ENCODE peak calls at places on chromosomes 7 and 10, in nine cellular contexts. T, O, Y, S, R, J, K, P and E are unnamed samples.

GRCh38 chr7:48634116-48634632 is 290.2 kb upstream of the CDC14C start:
- DNase-seq in R (no peak), O (no peak), S (no peak), J (no peak), K (no peak), Y (no peak), T (no peak), P (no peak), E (no peak)

GRCh38 chr10:121668336-121669009 is 70.2 kb upstream of the FGFR2 start:
- DNase-seq in P (peak), Y (peak), K (peak), T (peak), S (no peak), R (no peak), J (no peak), O (peak), E (peak)

GRCh38 chr7:42972703-42973500 is 40.7 kb downstream of the MRPL32 start:
- DNase-seq in O (peak), Y (peak), J (no peak), R (peak), K (peak), T (peak), P (peak), S (peak), E (no peak)

GRCh38 chr7:148807451-148807850 is 76.6 kb downstream of the EZH2 start:
- DNase-seq in K (no peak), R (no peak), T (no peak), P (no peak), Y (no peak), O (no peak), J (no peak), S (no peak), E (no peak)

GRCh38 chr10:69470463-69471163 is 19.3 kb downstream of the TSPAN15 start:
- DNase-seq in J (no peak), S (no peak), K (no peak), T (no peak), Y (no peak), P (no peak), O (no peak), R (no peak), E (no peak)

GRCh38 chr7:153193144-153193595 is 433.6 kb downstream of the ACTR3B start:
- DNase-seq in R (peak), T (peak), S (no peak), O (no peak), K (no peak), J (peak), P (no peak), Y (no peak), E (peak)

GRCh38 chr10:57706576-57707299 is 561.0 kb downstream of the IPMK start:
- DNase-seq in R (no peak), Y (no peak), J (no peak), P (no peak), O (no peak), K (no peak), S (no peak), T (no peak), E (no peak)

GRCh38 chr10:71204746-71205145 is 7.6 kb upstream of the UNC5B start:
- DNase-seq in S (no peak), P (no peak), K (no peak), Y (no peak), R (no peak), T (no peak), O (no peak), J (no peak), E (no peak)

GRCh38 chr7:27125986-27126394 is 4.6 kb downstream of the HOXA4 start:
- DNase-seq in O (no peak), S (peak), T (no peak), R (no peak), J (no peak), Y (no peak), P (no peak), K (no peak), E (no peak)

GRCh38 chr7:28729685-28730084 is 228.4 kb downstream of the TRIL start:
- DNase-seq in R (no peak), S (peak), O (no peak), K (peak), T (no peak), J (no peak), Y (peak), P (no peak), E (no peak)

GRCh38 chr7:55304363-55304762 is 60.8 kb upstream of the LANCL2 start:
- DNase-seq in P (no peak), R (peak), S (no peak), T (no peak), Y (no peak), O (no peak), J (no peak), K (no peak), E (no peak)

GRCh38 chr7:80440908-80441307 is 71.0 kb downstream of the GNAT3 start:
- DNase-seq in Y (peak), P (no peak), T (no peak), S (peak), R (peak), K (peak), O (no peak), J (no peak), E (no peak)

GRCh38 chr10:29687411-29688160 is 52.8 kb upstream of the SVIL start:
- DNase-seq in Y (peak), S (peak), K (peak), O (no peak), P (no peak), J (no peak), R (no peak), T (peak), E (no peak)

GRCh38 chr10:30058111-30058510 is 1.3 kb downstream of the JCAD start:
- DNase-seq in K (no peak), J (no peak), P (peak), O (no peak), T (no peak), Y (no peak), S (no peak), R (peak), E (no peak)

GRCh38 chr7:141366098-141366621 is 185.1 kb upstream of the AGK start:
- DNase-seq in T (no peak), Y (peak), R (no peak), S (no peak), O (peak), P (no peak), K (no peak), J (no peak), E (no peak)

GRCh38 chr7:116579835-116580234 is 55.0 kb downstream of the CAV1 start:
- DNase-seq in S (no peak), O (no peak), Y (no peak), R (no peak), P (no peak), T (no peak), J (no peak), K (no peak), E (no peak)

GRCh38 chr10:132556994-132557441 is 19.4 kb downstream of the INPP5A start:
- DNase-seq in Y (no peak), S (no peak), R (no peak), P (no peak), K (no peak), J (no peak), T (no peak), O (no peak), E (peak)

GRCh38 chr7:4556868-4557620 is 125.1 kb upstream of the FOXK1 start:
- DNase-seq in J (no peak), S (peak), K (no peak), O (no peak), R (no peak), Y (no peak), T (no peak), P (no peak), E (no peak)

GRCh38 chr7:144710791-144711190 is 125.1 kb downstream of the TPK1 start:
- DNase-seq in Y (no peak), S (no peak), T (no peak), J (no peak), P (no peak), R (no peak), K (no peak), O (no peak), E (no peak)

GRCh38 chr10:47311193-47311899 is 10.9 kb upstream of the GDF2 start:
- DNase-seq in O (no peak), R (peak), T (no peak), S (no peak), J (no peak), K (no peak), P (no peak), Y (no peak), E (no peak)

GRCh38 chr7:47807756-47808155 is 140.5 kb downstream of the PKD1L1 start:
- DNase-seq in T (peak), S (no peak), P (no peak), Y (no peak), K (no peak), R (no peak), O (no peak), J (no peak), E (no peak)

GRCh38 chr7:100873599-100874299 is 1.2 kb upstream of the SRRT start:
- DNase-seq in O (no peak), T (no peak), S (no peak), K (no peak), Y (no peak), R (no peak), P (no peak), J (no peak), E (no peak)

GRCh38 chr10:58898854-58899573 is 277.4 kb upstream of the PHYHIPL start:
- DNase-seq in T (no peak), P (no peak), S (no peak), Y (no peak), J (no peak), R (peak), O (no peak), K (no peak), E (no peak)

GRCh38 chr7:27677912-27678612 is 15.4 kb upstream of the HIBADH start:
- DNase-seq in S (peak), O (no peak), P (no peak), R (peak), K (peak), Y (peak), T (peak), J (no peak), E (no peak)

GRCh38 chr7:20906791-20907190 is 120.1 kb upstream of the SP8 start:
- DNase-seq in R (no peak), S (no peak), T (no peak), J (no peak), K (no peak), O (no peak), Y (no peak), P (no peak), E (no peak)

GRCh38 chr7:140079121-140079536 is 16.4 kb upstream of the PARP12 start:
- DNase-seq in S (peak), Y (peak), P (no peak), O (no peak), R (peak), K (peak), J (no peak), T (no peak), E (peak)

GRCh38 chr10:125444790-125445189 is 238.2 kb downstream of the TEX36 start:
- DNase-seq in P (no peak), R (no peak), J (no peak), K (no peak), Y (no peak), S (no peak), O (no peak), T (no peak), E (no peak)
- TF ChIP-seq CTCF in P (no peak), R (no peak), J (no peak), K (no peak), Y (no peak), S (no peak), O (no peak), T (no peak), E (no peak)

DNA sequence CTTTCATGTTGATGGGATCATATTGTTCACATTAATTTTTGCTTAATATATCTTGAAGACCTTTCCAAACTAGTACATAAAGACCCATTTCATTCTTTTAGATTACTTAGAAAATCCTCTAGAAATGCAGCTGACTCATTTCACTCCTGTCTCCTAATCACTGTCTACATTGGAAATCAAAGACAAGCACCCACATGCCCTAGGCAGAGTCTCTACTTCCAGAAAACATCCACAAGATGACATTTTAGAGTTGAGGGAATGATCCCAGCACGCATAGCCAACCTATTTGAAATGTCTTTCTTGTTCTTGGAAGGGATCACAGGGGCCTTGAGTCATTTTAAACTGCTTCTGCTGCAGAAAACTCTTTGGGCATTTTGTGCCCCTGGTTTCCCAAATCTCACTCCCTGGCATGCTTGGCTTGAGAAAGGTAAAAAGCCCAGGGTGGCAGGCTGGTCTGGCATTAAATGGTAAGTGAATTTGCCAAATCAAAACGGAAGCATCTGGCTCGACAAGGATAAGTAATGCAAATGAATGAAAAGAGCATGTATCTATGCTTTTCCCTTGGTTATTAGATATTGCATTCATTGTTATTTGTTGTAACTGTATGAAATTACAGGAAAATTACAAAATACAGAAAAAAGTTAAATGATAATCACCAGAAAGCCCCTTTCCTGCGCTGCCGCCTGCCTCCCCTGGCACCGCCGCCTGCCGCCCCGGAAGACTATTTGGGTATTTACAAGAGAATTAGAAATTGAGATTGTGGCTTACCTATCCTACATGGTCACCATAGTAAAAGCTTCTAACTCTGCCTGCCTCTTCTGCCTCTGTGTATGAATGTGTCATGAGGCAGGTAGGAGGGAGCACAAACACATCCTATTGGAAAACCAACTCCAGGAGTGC is 225.3 kb downstream of the PTEN start:
- DNase-seq in S (no peak), P (no peak), O (no peak), R (no peak), J (no peak), K (no peak), Y (no peak), T (no peak), E (no peak)
- TF ChIP-seq CTCF in S (no peak), P (no peak), O (no peak), R (no peak), J (no peak), K (no peak), Y (no peak), T (no peak), E (no peak)

GRCh38 chr7:41383596-41383995 is 319.3 kb downstream of the INHBA start:
- DNase-seq in T (no peak), R (no peak), J (no peak), Y (no peak), P (no peak), O (no peak), S (no peak), K (no peak), E (no peak)

GRCh38 chr7:41385996-41386395 is 316.9 kb downstream of the INHBA start:
- DNase-seq in P (no peak), S (peak), K (no peak), Y (no peak), O (no peak), J (no peak), T (no peak), R (no peak), E (no peak)

DNA sequence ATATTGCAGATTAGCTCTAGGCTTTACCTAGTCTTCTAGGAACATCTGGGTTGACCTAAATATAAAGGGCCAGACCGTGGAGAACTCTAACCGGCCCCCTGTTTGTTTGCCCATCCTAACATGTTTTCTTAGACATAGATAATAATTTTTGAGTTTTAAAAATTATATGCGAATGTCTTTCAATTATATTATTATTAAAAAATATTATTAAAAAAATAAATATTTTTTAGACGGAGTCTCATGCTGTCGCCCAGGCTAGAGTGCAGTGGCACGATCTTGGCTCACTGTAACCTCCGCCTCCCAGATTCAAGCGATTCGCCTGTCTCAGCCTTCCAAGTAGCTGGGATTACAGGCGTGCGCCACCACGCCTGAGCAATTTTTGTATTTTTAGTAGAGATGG is 318.5 kb downstream of the INHBA start:
- DNase-seq in R (no peak), K (no peak), T (no peak), S (no peak), Y (no peak), P (no peak), J (no peak), O (no peak), E (no peak)
- TF ChIP-seq CTCF in R (no peak), K (no peak), T (no peak), S (no peak), Y (no peak), P (no peak), J (no peak), O (no peak), E (no peak)

GRCh38 chr7:1966631-1967200 is 266.0 kb downstream of the MAD1L1 start:
- DNase-seq in K (no peak), P (no peak), Y (no peak), T (no peak), S (no peak), R (no peak), O (no peak), J (no peak), E (peak)
- TF ChIP-seq CTCF in K (no peak), P (no peak), Y (no peak), T (no peak), S (no peak), R (no peak), O (no peak), J (no peak), E (no peak)

DNA sequence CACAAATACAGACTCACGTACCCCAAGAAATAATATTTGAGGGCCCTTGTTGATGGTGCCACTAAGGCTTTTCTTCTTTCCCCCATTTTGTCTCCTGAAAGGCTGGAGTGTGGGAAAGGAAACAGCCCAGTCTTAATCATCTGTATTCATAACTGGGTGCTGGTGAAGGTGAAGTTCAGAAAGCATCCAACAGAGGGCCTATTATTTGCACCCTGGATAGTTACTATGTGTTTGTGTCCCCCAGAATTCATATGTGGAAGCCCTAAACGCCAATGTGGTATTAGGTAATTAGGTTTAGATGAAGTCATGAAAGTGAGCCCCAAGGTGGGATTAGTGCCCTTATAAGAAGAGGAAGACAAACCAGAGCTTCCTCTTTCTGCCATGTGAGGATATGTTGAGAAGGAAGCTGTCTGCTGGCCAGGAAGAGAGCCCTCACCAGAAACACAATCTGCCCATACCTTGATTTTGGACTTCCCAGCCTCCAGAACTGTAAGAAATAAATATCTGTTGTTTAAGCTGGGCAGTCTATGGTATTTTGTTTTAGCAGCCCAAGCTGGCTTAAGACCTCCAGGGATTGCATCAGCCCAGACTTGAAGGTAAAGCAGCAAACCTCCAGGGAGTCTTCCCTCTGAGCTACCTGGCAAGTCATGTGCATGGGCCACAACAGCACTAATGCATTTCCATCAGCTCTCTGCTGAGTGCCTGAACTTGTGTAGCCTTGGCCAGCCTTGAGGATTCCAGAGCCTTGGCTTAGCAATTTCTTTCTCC is 90.0 kb upstream of the ADRB1 start:
- DNase-seq in J (no peak), S (no peak), P (no peak), Y (no peak), K (no peak), R (no peak), O (no peak), T (no peak), E (no peak)
- TF ChIP-seq CTCF in J (peak), S (no peak), P (no peak), Y (peak), K (peak), R (no peak), O (no peak), T (peak), E (peak)